ENCODE peak calls at places on chromosomes 7 and 10, in eight cellular contexts. T is right atrium auricular region, X is mesenchymal stem cell, Y is HCT116, N is neuronal stem cell, K is DND-41, U is fibroblast of lung, L is cardiac muscle cell. P is an unnamed sample. For H3K9me3 and H3K4me1, the result is how much of the 10 kb centered on the place peaks cover.

GRCh38 chr7:127979728-127980126 is 51.5 kb downstream of the LRRC4 start:
- DNase-seq in U (no peak), K (no peak), X (peak), L (no peak), N (no peak), Y (no peak), T (no peak), P (no peak)

GRCh38 chr10:80504897-80505465 is 32.7 kb upstream of the SH2D4B start:
- DNase-seq in N (no peak), T (no peak), K (no peak), X (no peak), Y (no peak), U (no peak), L (no peak), P (no peak)

GRCh38 chr7:151799506-151799905 is 77.4 kb downstream of the PRKAG2 start:
- DNase-seq in K (no peak), Y (no peak), L (no peak), X (no peak), U (no peak), T (no peak), N (no peak), P (peak)

GRCh38 chr7:101690061-101690460 is 61.0 kb upstream of the MYL10 start:
- DNase-seq in U (peak), Y (no peak), T (no peak), X (no peak), K (no peak), N (no peak), L (no peak), P (no peak)

GRCh38 chr7:141039366-141039765 is 24.6 kb upstream of the MRPS33 start:
- DNase-seq in K (no peak), X (no peak), U (peak), L (no peak), T (no peak), Y (no peak), N (no peak), P (no peak)

GRCh38 chr10:73814896-73815718 is 3.7 kb upstream of the NDST2 start:
- DNase-seq in Y (peak), K (no peak), U (no peak), X (no peak), T (no peak), L (no peak), N (no peak), P (no peak)

GRCh38 chr7:154287370-154287769 is 235.2 kb downstream of the DPP6 start:
- DNase-seq in K (no peak), T (no peak), Y (no peak), N (no peak), L (no peak), X (no peak), U (no peak), P (no peak)

GRCh38 chr10:84820596-84820995 is 492.2 kb downstream of the CCSER2 start:
- DNase-seq in K (no peak), T (no peak), L (no peak), N (no peak), X (no peak), U (no peak), Y (no peak), P (no peak)

GRCh38 chr10:102780246-102780645 is 36.5 kb downstream of the WBP1L start:
- DNase-seq in Y (no peak), L (no peak), T (no peak), U (peak), X (no peak), K (no peak), N (no peak), P (no peak)

GRCh38 chr10:69958232-69958902 is 94.3 kb upstream of the MACROH2A2 start:
- DNase-seq in K (peak), Y (peak), L (peak), U (peak), X (peak), N (no peak), T (no peak), P (peak)

GRCh38 chr7:41869091-41869490 is 166.2 kb upstream of the INHBA start:
- DNase-seq in Y (no peak), U (peak), T (no peak), K (no peak), X (peak), N (no peak), L (peak), P (no peak)

GRCh38 chr7:21912931-21913780 is 32.5 kb downstream of the CDCA7L start:
- DNase-seq in N (no peak), T (no peak), X (no peak), K (no peak), L (no peak), Y (no peak), U (no peak), P (no peak)

GRCh38 chr7:94355389-94355788 is 39.3 kb upstream of the COL1A2 start:
- DNase-seq in N (no peak), T (no peak), K (no peak), Y (no peak), U (peak), X (no peak), L (peak), P (no peak)

GRCh38 chr7:48173983-48174382 is 2.7 kb downstream of the ABCA13 start:
- DNase-seq in X (no peak), K (no peak), N (no peak), U (peak), L (no peak), Y (no peak), T (no peak), P (no peak)

GRCh38 chr7:30252885-30253795 is 31.3 kb upstream of the ZNRF2 start:
- DNase-seq in T (no peak), X (no peak), Y (no peak), U (peak), N (no peak), K (no peak), L (peak), P (peak)

GRCh38 chr7:38291117-38291647 is 17.7 kb upstream of the TARP start:
- DNase-seq in K (no peak), T (no peak), N (no peak), X (no peak), Y (no peak), L (no peak), U (no peak), P (no peak)

GRCh38 chr7:158549176-158549833 is 38.3 kb downstream of the PTPRN2 start:
- DNase-seq in Y (no peak), U (no peak), T (no peak), L (peak), K (no peak), X (no peak), N (no peak), P (no peak)

GRCh38 chr10:3757638-3758490 is 27.1 kb downstream of the KLF6 start:
- DNase-seq in T (no peak), U (no peak), Y (no peak), N (no peak), X (peak), L (no peak), K (no peak), P (no peak)

GRCh38 chr7:43884617-43885016 is 15.3 kb upstream of the MRPS24 start:
- DNase-seq in Y (no peak), K (no peak), U (no peak), N (no peak), L (no peak), T (no peak), X (no peak), P (no peak)

GRCh38 chr10:110600487-110601101 is 33.1 kb downstream of the SMC3 start:
- DNase-seq in K (peak), N (peak), U (peak), T (no peak), X (peak), Y (peak), L (peak), P (no peak)

GRCh38 chr10:29028486-29028885 is 260.4 kb upstream of the LYZL1 start:
- DNase-seq in X (no peak), L (no peak), N (no peak), T (no peak), K (no peak), U (no peak), Y (no peak), P (no peak)

GRCh38 chr7:136637826-136638225 is 230.6 kb upstream of the CHRM2 start:
- DNase-seq in X (no peak), Y (no peak), N (no peak), T (no peak), L (no peak), K (no peak), U (peak), P (no peak)

GRCh38 chr7:158028290-158028941 is 559.2 kb downstream of the PTPRN2 start:
- DNase-seq in N (no peak), K (no peak), Y (no peak), T (peak), L (no peak), X (no peak), U (no peak), P (no peak)

GRCh38 chr10:80444646-80445319 is 9.3 kb upstream of the TSPAN14 start:
- DNase-seq in K (peak), T (no peak), U (peak), X (peak), L (peak), Y (no peak), N (peak), P (peak)

GRCh38 chr7:36037121-36037662 is 115.9 kb upstream of the EEPD1 start:
- DNase-seq in X (peak), N (no peak), T (peak), Y (no peak), L (peak), K (no peak), U (peak), P (no peak)

GRCh38 chr10:67809107-67809506 is 28.9 kb downstream of the DNAJC12 start:
- DNase-seq in L (no peak), K (no peak), N (no peak), Y (no peak), T (no peak), X (no peak), U (no peak), P (no peak)

GRCh38 chr7:139177696-139178095 is 53.3 kb upstream of the UBN2 start:
- DNase-seq in K (no peak), N (no peak), Y (no peak), X (no peak), T (no peak), U (no peak), L (no peak), P (no peak)

GRCh38 chr10:100009793-100010676 is at the start of gene DNMBP:
- DNase-seq in T (peak), Y (peak), L (peak), N (peak), U (peak), X (peak), K (peak), P (peak)

GRCh38 chr7:107029061-107029763 is 15.3 kb upstream of the PRKAR2B start:
- DNase-seq in U (no peak), K (no peak), T (no peak), X (peak), N (no peak), L (no peak), Y (no peak), P (no peak)

GRCh38 chr10:25425776-25426175 is 251.0 kb downstream of the GPR158 start:
- DNase-seq in K (no peak), U (no peak), Y (no peak), T (no peak), X (no peak), N (no peak), L (peak), P (no peak)

GRCh38 chr7:104328308-104328969 is at the start of gene LHFPL3:
- DNase-seq in N (peak), X (no peak), Y (no peak), L (peak), T (no peak), U (peak), K (no peak), P (no peak)

GRCh38 chr10:99964791-99965190 is 45.0 kb downstream of the DNMBP start:
- DNase-seq in T (no peak), Y (no peak), N (no peak), X (peak), U (peak), K (no peak), L (peak), P (no peak)

GRCh38 chr10:79111427-79111826 is 42.7 kb downstream of the ZMIZ1 start:
- DNase-seq in N (no peak), U (peak), K (no peak), L (no peak), T (no peak), Y (no peak), X (no peak), P (peak)

GRCh38 chr7:81669476-81670105 is 100.3 kb downstream of the HGF start:
- DNase-seq in T (no peak), Y (no peak), L (peak), K (no peak), X (no peak), N (no peak), U (no peak), P (no peak)

GRCh38 chr7:15784694-15785030 is 98.2 kb upstream of the MEOX2 start:
- DNase-seq in T (no peak), L (no peak), Y (no peak), U (no peak), K (no peak), X (no peak), N (no peak), P (no peak)

GRCh38 chr10:113052076-113052830 is 102.2 kb downstream of the TCF7L2 start:
- DNase-seq in Y (no peak), X (no peak), T (no peak), K (no peak), N (no peak), U (no peak), L (no peak), P (no peak)

GRCh38 chr7:154842608-154843007 is 160.3 kb downstream of the PAXIP1 start:
- DNase-seq in L (no peak), Y (no peak), U (peak), T (no peak), N (no peak), K (no peak), X (peak), P (no peak)

GRCh38 chr7:6700793-6701192 is 6.0 kb downstream of the ZNF12 start:
- DNase-seq in X (no peak), U (no peak), L (no peak), T (no peak), K (no peak), N (no peak), Y (no peak), P (no peak)
- H3K9me3 ChIP-seq in X (half or more), U (under half), L (under half), T (under half), K (half or more), N (half or more), Y (under half), P (under half)

DNA sequence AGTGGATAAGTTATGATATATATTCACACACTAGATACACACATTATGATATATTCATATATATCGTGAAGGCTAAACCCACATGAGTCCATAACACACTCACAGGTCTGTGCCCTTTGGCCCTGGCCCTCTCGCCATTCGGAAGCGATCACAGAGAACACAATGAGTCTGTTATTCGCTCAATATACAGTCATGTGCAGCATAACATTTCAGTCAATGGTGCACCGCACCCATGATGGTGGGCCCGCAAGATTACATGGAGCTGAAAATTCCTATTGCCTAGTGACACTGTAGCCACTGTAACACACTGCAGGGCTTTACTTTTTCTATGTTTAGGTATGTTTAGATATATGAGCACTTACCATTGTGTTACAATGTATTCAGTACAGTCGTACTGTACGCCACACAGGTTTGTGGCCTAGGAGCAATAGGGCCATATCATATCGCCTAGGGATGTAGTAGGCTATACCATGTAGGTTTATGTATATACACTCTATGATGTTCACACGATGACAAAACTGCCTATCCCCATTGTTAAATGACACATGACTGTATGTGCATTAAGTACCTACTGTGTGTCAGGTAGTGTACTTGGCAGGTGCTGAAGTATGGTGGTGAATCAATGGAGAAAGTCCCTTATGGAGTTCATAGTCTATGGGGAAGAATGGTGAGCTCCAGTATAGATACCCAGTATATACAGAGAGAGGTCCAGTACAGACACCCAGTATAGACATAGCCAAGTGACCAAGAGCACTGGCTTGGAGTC is 198.8 kb upstream of the KLF14 start:
- DNase-seq in X (no peak), T (no peak), L (no peak), Y (no peak), K (no peak), U (no peak), N (no peak), P (no peak)
- H3K4me1 ChIP-seq in X (under half), T (under half), L (under half), Y (half or more), K (under half), U (under half), N (under half), P (under half)

GRCh38 chr7:132943645-132944044 is 138.2 kb downstream of the CHCHD3 start:
- DNase-seq in L (no peak), Y (no peak), U (no peak), N (no peak), K (no peak), X (no peak), T (no peak), P (no peak)

GRCh38 chr7:132942721-132943120 is 139.2 kb downstream of the CHCHD3 start:
- DNase-seq in K (no peak), Y (no peak), N (peak), X (no peak), L (no peak), U (peak), T (no peak), P (no peak)

GRCh38 chr7:132939495-132939894 is 142.4 kb downstream of the CHCHD3 start:
- DNase-seq in N (no peak), Y (no peak), K (no peak), T (no peak), L (no peak), X (no peak), U (no peak), P (no peak)

GRCh38 chr7:132941905-132942304 is 140.0 kb downstream of the CHCHD3 start:
- DNase-seq in X (no peak), L (no peak), N (no peak), T (no peak), Y (no peak), U (no peak), K (no peak), P (no peak)

GRCh38 chr7:132941433-132941832 is 140.5 kb downstream of the CHCHD3 start:
- DNase-seq in N (no peak), X (no peak), L (no peak), K (no peak), Y (no peak), U (no peak), T (no peak), P (no peak)
- H3K9me3 ChIP-seq in N (under half), X (under half), L (under half), K (under half), Y (under half), U (under half), T (under half), P (under half)

DNA sequence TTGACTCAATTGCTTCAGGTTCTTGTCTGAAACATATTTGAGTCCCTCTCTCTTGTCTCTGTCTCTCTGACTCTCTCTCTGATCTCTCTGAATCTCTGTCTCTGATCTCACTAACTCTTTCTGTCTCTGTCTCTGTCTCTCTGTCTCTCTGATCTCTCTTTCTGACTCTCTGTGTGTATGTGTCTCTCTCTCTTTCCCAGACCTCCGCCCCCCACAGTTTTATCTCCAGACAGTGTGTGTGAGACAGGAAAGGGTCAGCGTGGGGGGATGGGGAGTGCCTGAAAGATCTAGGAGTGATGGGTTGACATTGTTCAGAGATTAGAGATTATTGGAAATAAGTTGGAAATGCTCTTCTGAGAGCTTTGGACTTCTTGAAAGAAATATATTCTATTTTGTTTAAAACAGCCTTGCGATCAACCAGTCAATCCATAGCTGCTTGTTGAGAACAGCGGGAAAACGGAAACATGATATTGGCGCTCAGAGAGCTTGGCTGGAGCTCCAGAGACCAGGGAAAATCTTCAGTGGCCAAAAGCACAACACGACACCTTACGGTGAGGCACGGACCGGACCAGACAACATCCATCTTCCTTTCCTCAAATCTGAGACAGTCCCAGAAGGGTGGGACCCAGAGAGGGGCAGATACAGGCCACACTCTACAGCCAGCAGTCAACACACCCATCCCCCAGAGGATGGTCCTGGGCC is 35.5 kb downstream of the CALML3 start:
- DNase-seq in T (no peak), N (no peak), X (no peak), Y (no peak), K (no peak), U (peak), L (no peak), P (no peak)
- H3K4me1 ChIP-seq in T (under half), N (under half), X (under half), Y (under half), K (under half), U (under half), L (under half), P (under half)

DNA sequence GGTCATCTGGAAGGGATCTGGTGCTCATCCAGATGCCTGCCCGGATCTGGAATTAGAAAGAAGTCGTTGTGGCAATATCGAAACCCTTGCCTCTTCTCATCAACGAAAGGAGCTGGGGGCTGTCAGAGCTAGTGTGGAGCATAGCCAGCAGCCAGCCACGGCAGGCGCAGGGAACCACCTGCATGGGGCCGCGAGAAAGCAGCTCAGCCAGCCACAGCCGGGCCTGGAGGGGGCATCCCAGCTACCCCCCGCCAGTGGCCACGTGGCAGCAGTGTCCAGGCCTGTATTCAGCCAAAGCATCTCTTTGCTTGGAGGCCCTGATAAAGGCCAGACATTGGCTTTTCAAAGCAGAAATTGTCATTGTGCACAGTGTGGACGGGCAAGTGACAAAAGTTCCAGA is 19.1 kb downstream of the GPR26 start:
- DNase-seq in K (no peak), X (no peak), Y (no peak), U (no peak), N (no peak), T (no peak), L (no peak), P (no peak)
- H3K9me3 ChIP-seq in K (under half), X (under half), Y (under half), U (under half), N (under half), T (under half), L (under half), P (under half)

P was measured in right lobe of liver.